ENCODE peak calls at places on chromosomes 13 and 19, in five cellular contexts. D is H9, A is IMR-90, P is neuronal stem cell, E is mesendoderm. B is an unnamed sample.

GRCh38 chr19:11191273-11191755 is 6.0 kb downstream of the KANK2 start:
- DNase-seq in D (no peak), A (peak; percentile 63), P (no peak), E (peak; percentile 42), B (peak; percentile 86)

GRCh38 chr13:38697628-38698333 is 10.9 kb downstream of the FREM2 start:
- DNase-seq in D (no peak), A (no peak), P (no peak), E (peak; percentile 46), B (no peak)

GRCh38 chr13:29791997-29792775 is 58.2 kb downstream of the UBL3 start:
- DNase-seq in D (no peak), A (peak; percentile 69), P (no peak), E (no peak), B (no peak)

GRCh38 chr19:55285225-55285890 is 1.6 kb downstream of the BRSK1 start:
- DNase-seq in D (no peak), A (no peak), P (no peak), E (no peak), B (no peak)

GRCh38 chr19:39110263-39110967 is 15.2 kb upstream of the PAK4 start:
- DNase-seq in D (peak; percentile 55), A (no peak), P (peak; percentile 48), E (peak; percentile 49), B (peak; percentile 41)

GRCh38 chr13:101520672-101521071 is 68.2 kb downstream of the ITGBL1 start:
- DNase-seq in D (no peak), A (peak; percentile 86), P (no peak), E (no peak), B (peak; percentile 61)

GRCh38 chr13:50942630-50943311 is 33.2 kb downstream of the RNASEH2B start:
- DNase-seq in D (no peak), A (no peak), P (no peak), E (peak; percentile 83), B (no peak)

GRCh38 chr13:108322206-108322824 is 52.8 kb downstream of the TNFSF13B start:
- DNase-seq in D (no peak), A (peak; percentile 52), P (peak; percentile 24), E (peak; percentile 23), B (peak; percentile 56)

GRCh38 chr13:97028441-97029299 is 34.4 kb upstream of the OXGR1 start:
- DNase-seq in D (peak; percentile 37), A (peak; percentile 40), P (peak; percentile 59), E (peak; percentile 62), B (peak; percentile 58)

GRCh38 chr19:6219147-6219525 is 60.6 kb downstream of the MLLT1 start:
- DNase-seq in D (no peak), A (no peak), P (no peak), E (no peak), B (no peak)

GRCh38 chr19:10815969-10816635 is 19.9 kb downstream of the TMED1 start:
- DNase-seq in D (no peak), A (peak; percentile 14), P (no peak), E (no peak), B (no peak)

GRCh38 chr13:33251131-33251629 is 34.4 kb downstream of the STARD13 start:
- DNase-seq in D (no peak), A (peak; percentile 99), P (no peak), E (no peak), B (peak; percentile 88)

GRCh38 chr13:79547821-79548220 is 66.9 kb downstream of the NDFIP2 start:
- DNase-seq in D (no peak), A (no peak), P (peak; percentile 5), E (no peak), B (no peak)

GRCh38 chr19:32869369-32870153 is at the start of gene SLC7A9:
- DNase-seq in D (no peak), A (no peak), P (no peak), E (no peak), B (no peak)

GRCh38 chr19:54388001-54388802 is 23.5 kb upstream of the LAIR1 start:
- DNase-seq in D (no peak), A (no peak), P (no peak), E (no peak), B (no peak)

GRCh38 chr13:46164661-46165060 is 17.3 kb downstream of the LCP1 start:
- DNase-seq in D (no peak), A (no peak), P (no peak), E (no peak), B (no peak)

GRCh38 chr19:53365899-53366493 is 491 bp downstream of the ZNF525 start:
- DNase-seq in D (no peak), A (no peak), P (no peak), E (no peak), B (no peak)

GRCh38 chr13:93226623-93227279 is at the start of gene GPC6:
- DNase-seq in D (peak; percentile 61), A (peak; percentile 95), P (peak; percentile 89), E (peak; percentile 96), B (peak; percentile 96)

GRCh38 chr13:100131863-100132574 is 43.1 kb downstream of the PCCA start:
- DNase-seq in D (no peak), A (peak; percentile 96), P (no peak), E (peak; percentile 61), B (peak; percentile 93)

GRCh38 chr19:13037161-13037560 is 41.9 kb downstream of the NFIX start:
- DNase-seq in D (no peak), A (peak; percentile 85), P (no peak), E (peak; percentile 83), B (peak; percentile 58)

GRCh38 chr19:33347300-33347699 is 26.2 kb upstream of the CEBPG start:
- DNase-seq in D (no peak), A (no peak), P (no peak), E (no peak), B (no peak)

GRCh38 chr19:45391346-45391745 is 13.5 kb downstream of the PPP1R13L start:
- DNase-seq in D (peak; percentile 55), A (peak; percentile 18), P (no peak), E (peak; percentile 75), B (peak; percentile 33)

GRCh38 chr13:102907886-102908515 is 62.2 kb downstream of the ERCC5 start:
- DNase-seq in D (no peak), A (no peak), P (no peak), E (no peak), B (no peak)

GRCh38 chr13:33189470-33189869 is 96.1 kb downstream of the STARD13 start:
- DNase-seq in D (no peak), A (no peak), P (no peak), E (no peak), B (no peak)

GRCh38 chr19:21483589-21484170 is 21.7 kb upstream of the ZNF429 start:
- DNase-seq in D (peak; percentile 84), A (no peak), P (no peak), E (peak; percentile 76), B (no peak)

DNA sequence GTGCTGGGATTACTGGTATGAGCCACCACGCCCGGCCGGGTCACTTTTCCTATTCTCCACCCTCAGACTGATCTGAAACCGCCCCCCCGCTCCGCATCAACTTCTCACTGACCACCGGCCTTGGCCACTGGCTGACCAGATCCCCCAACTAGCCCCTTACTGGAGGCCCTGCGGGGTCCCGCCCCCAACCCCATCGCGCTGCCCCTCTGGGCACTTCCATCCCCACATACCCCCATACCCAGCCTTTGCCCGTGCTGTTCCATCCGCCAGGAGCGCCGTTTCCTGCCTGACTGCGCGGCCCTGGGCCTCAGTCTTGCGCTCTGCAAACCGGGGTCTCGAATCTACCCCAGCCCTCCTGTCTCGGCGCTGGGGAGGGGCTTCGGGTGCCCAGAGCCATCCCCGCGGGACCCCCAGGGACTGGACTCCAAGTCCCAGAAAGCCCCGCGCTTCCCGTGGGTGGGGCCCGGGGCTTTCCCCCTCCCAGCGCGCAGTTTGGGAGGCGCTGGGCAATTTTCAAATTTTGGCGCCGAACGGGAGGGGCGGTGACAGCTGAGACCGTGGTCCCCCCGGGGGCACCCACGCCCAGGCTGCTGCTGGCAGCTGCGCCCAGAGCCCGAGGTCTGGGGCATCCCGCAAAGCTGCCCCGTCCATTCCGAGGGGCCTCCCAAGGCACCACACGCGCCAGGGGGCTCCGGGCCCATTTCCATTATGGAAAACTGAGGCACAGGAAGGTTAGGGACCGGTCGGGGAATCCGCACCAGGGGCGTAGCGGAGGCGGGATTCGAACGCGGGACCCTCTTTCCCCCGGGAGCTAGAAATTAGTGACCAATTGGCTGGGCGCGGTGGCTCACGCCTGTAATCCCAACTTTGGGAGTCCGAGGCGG is 5.2 kb upstream of the LMNB2 start:
- DNase-seq in D (peak; percentile 84), A (peak; percentile 56), P (peak; percentile 56), E (peak; percentile 80), B (peak; percentile 68)
- H3K18ac ChIP-seq in D (peak overlapping the region; percentile 75), A (peak overlapping the region; percentile 75), P (peak overlapping the region; percentile 91), E (peak overlapping the region; percentile 84), B (peak overlapping the region; percentile 69)

DNA sequence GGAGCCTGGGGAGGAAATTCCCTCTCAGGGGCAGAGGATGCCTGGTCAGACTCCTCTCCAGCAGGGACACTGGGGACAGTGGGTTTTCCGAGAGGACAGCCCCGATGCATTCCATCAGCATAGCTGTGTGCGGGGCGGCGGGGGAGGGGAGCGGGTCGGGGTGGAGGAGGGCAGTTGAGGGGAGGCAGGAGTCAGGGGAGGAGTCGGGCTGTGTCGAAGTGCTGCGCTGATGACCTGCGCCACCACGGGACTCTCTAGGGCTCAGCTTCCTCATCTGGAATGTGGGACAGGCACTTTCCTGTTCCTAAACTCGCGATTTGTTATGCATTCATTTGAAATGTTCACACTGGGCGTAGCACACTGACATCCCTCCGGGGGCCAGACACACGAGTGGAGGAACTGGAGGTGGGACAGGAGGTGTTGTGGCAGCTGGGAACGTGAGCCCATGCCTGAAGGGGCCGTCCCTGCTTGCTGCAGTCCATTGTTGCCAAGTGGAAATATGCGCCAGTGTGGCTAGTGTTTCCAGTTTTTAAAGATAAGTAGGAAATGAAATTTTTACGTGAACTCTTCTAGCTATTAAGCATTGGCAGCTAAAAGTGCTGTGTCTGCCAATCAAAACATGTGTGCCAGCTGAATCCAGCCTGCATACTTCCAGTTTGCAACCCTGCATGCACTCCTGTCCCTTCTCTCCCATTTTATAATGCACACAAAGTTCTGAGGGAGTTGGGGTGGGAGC is 43.3 kb downstream of the FLT1 start:
- DNase-seq in D (peak; percentile 59), A (no peak), P (no peak), E (peak; percentile 55), B (no peak)
- H3K4me2 ChIP-seq in D (no peak overlapping the region), A (peak overlapping the region; percentile 26), P (no peak overlapping the region), E (no peak overlapping the region), B (no peak overlapping the region)

DNA sequence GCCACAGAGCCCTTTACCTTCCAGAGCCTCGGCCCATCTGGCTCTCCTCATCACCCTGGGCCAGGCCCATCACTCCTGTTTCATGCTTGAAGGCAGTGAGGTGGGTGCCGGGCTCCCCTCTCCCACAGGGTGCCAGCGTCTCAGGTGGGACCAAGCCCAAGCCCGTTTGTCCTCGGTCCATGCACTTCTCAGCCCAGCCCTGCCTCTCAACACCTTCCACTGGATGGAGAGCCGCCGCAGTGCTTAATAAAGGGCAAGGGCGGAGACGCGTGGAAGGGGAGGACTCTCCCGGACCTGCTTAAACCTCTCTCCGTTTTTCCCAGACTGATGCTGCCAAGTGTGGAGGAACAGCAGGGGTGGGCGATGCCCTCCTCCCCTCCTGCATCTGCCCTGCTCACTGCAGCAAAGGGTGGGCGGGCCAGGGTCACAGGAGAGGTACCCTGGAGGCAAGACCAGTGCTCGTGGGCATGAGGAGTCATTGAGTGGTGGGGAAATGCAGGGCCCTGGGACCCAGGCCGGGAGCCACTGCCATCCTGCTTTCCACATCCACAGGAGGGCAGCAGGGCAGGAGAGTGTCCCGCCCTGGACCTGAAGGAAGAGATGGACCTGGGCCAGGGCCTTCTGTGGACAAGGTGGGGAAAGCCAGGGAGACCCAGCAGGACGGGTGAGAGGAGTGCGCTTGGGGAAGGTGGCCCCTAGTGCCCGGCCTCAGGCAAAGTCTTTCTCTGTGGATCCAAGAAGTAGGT is 9.7 kb upstream of the ATP11A start:
- DNase-seq in D (no peak), A (no peak), P (no peak), E (no peak), B (no peak)
- H4K8ac ChIP-seq in D (no peak overlapping the region), A (no peak overlapping the region), P (no peak overlapping the region), E (no peak overlapping the region), B (no peak overlapping the region)

DNA sequence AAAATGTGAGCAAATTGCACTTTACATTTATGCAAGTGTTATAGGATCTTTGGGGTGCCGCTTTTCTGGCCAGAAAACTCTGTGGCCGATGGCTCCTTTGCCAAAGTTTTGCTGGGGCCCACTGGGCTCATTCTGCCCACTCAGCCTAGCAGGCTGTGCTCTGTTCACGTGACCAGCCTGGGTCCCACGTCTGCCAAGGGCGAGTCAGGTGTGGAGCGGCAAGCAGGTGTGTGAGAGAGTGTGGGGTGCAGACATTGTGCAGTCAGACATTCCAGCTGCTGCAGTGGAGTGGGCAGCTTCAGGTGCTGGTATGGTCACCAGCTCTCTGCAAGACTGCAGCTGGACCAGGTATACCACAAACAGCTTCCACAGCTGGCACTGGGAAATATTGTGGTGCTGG is 2305.7 kb downstream of the PCDH9 start:
- DNase-seq in D (no peak), A (no peak), P (no peak), E (no peak), B (no peak)
- H3K18ac ChIP-seq in D (no peak overlapping the region), A (no peak overlapping the region), P (peak overlapping the region; percentile 38), E (no peak overlapping the region), B (no peak overlapping the region)